ENCODE peak calls at places on chromosomes 6 and 20, in ten cellular contexts. H is transverse colon, L is OCI-LY7, S is upper lobe of left lung, J is WTC11, P is hepatocyte, V is AG10803, T is heart right ventricle, G is A549, I is kidney epithelial cell. O is an unnamed sample.
A peak's percentile ranks its signal among the peaks of the same experiment; 100 is the strongest.

GRCh38 chr6:54014440-54014839 is 96.8 kb upstream of the MLIP start:
- DNase-seq in T (no peak), V (no peak), L (no peak), G (no peak), S (no peak), J (no peak), H (no peak), P (no peak), I (no peak), O (no peak)

GRCh38 chr6:89970609-89971337 is 76.5 kb downstream of the GJA10 start:
- DNase-seq in G (peak; percentile 12), L (no peak), I (no peak), H (no peak), J (peak; percentile 24), T (peak; percentile 48), V (peak; percentile 58), P (peak; percentile 79), S (no peak), O (no peak)

GRCh38 chr6:28497893-28498292 is 17.7 kb downstream of the GPX6 start:
- DNase-seq in S (no peak), I (no peak), J (no peak), G (no peak), P (no peak), H (no peak), T (no peak), L (no peak), V (no peak), O (no peak)

GRCh38 chr6:41066867-41067304 is 5.3 kb downstream of the OARD1 start:
- DNase-seq in V (peak; percentile 87), H (peak; percentile 83), T (peak; percentile 69), G (peak; percentile 10), S (no peak), P (peak; percentile 90), I (peak; percentile 54), L (peak; percentile 74), J (peak; percentile 66), O (no peak)

GRCh38 chr20:23350855-23351838 is 556 bp downstream of the NXT1 start:
- DNase-seq in P (peak; percentile 67), G (peak; percentile 44), L (peak; percentile 62), J (peak; percentile 61), H (peak; percentile 58), I (no peak), S (no peak), T (peak; percentile 43), V (peak; percentile 23), O (no peak)

GRCh38 chr20:44104807-44105517 is 82.0 kb downstream of the JPH2 start:
- DNase-seq in I (no peak), S (no peak), L (no peak), T (no peak), J (no peak), P (peak; percentile 66), H (no peak), V (peak; percentile 55), G (no peak), O (no peak)

GRCh38 chr20:45822863-45823262 is 4.2 kb downstream of the TNNC2 start:
- DNase-seq in G (no peak), P (no peak), V (peak; percentile 27), I (no peak), T (no peak), S (peak; percentile 86), J (no peak), H (peak; percentile 64), L (no peak), O (no peak)

GRCh38 chr20:21129861-21130260 is 4.0 kb downstream of the KIZ start:
- DNase-seq in L (no peak), S (no peak), P (no peak), J (no peak), G (no peak), T (no peak), V (no peak), I (no peak), H (no peak), O (no peak)

DNA sequence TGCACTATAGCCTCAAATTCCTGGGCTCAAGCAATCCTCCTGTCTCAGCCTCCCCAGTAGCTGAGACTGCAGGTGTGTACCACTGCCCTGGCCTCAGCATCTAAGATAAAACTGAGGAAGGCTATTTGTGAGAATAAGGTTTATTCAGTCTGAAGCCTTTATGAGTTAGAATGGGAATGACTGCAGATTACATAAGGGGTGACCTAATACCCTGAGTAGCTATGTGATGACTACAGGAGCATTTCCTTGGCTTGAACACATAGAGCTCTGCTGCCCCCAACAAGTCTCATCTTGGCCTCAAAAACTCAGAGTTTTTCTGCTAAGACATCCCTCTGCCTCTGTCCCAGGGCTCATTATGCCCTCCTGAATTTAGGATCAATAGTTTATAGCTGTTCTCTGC is 7.6 kb downstream of the GSS start:
- DNase-seq in L (no peak), J (no peak), G (no peak), I (no peak), S (no peak), V (peak; percentile 87), P (no peak), T (no peak), H (no peak), O (no peak)
- TF ChIP-seq CTCF in L (no peak), J (no peak), G (no peak), I (no peak), S (no peak), V (peak; percentile 41), P (no peak), T (no peak), H (no peak), O (no peak)

GRCh38 chr6:127586372-127586771 is 9.4 kb downstream of the C6orf58 start:
- DNase-seq in V (no peak), S (no peak), L (no peak), J (peak; percentile 35), I (no peak), G (no peak), H (no peak), T (no peak), P (peak; percentile 8), O (no peak)

GRCh38 chr6:127581576-127581975 is 4.6 kb downstream of the C6orf58 start:
- DNase-seq in J (no peak), P (no peak), I (no peak), S (no peak), T (no peak), V (no peak), G (no peak), L (no peak), H (no peak), O (no peak)

GRCh38 chr6:127582777-127583462 is 5.9 kb downstream of the C6orf58 start:
- DNase-seq in L (no peak), V (peak; percentile 42), S (no peak), H (no peak), T (no peak), J (no peak), G (peak; percentile 22), I (peak; percentile 45), P (no peak), O (no peak)

GRCh38 chr6:127587875-127588274 is 10.9 kb downstream of the C6orf58 start:
- DNase-seq in T (no peak), P (no peak), V (no peak), J (no peak), I (no peak), L (no peak), G (no peak), S (no peak), H (no peak), O (no peak)

DNA sequence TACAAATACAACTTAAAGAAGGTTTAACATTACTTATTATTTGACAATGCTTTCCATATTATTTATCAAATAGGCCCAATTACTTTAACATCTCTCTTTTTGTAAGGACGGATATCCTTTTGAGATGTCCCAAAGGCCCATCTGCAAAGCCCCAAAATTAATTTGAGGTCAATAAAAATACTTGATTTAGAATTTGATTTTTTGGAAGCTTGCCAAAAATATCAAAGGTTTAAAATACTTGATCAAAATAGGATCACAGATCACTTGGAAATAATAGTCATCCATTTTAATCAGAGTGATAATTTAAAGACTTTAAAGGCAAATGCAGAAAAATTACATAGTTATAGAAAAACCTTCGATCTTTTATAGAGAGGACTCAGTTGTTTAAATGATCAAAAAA is 8.1 kb downstream of the C6orf58 start:
- DNase-seq in H (no peak), I (no peak), P (no peak), G (no peak), T (no peak), S (no peak), V (no peak), J (no peak), L (no peak), O (no peak)
- TF ChIP-seq CTCF in H (no peak), I (no peak), P (no peak), G (no peak), T (no peak), S (no peak), V (no peak), J (no peak), L (no peak), O (no peak)

GRCh38 chr6:169931223-169931760 is 179.9 kb downstream of the ERMARD start:
- DNase-seq in L (no peak), S (peak; percentile 50), I (no peak), J (no peak), V (no peak), G (no peak), P (no peak), H (no peak), T (no peak), O (no peak)

GRCh38 chr6:169933251-169933821 is 181.9 kb downstream of the ERMARD start:
- DNase-seq in J (no peak), S (peak; percentile 18), T (no peak), V (no peak), H (peak; percentile 23), P (no peak), L (no peak), G (no peak), I (no peak), O (no peak)

GRCh38 chr6:169933839-169934698 is 182.6 kb downstream of the ERMARD start:
- DNase-seq in H (peak; percentile 55), V (peak; percentile 42), G (no peak), L (no peak), S (peak; percentile 87), T (peak; percentile 54), P (no peak), J (no peak), I (no peak), O (no peak)

GRCh38 chr6:169932491-169932890 is 181.1 kb downstream of the ERMARD start:
- DNase-seq in P (no peak), G (no peak), J (no peak), L (no peak), I (no peak), H (no peak), V (no peak), T (no peak), S (peak; percentile 70), O (no peak)

DNA sequence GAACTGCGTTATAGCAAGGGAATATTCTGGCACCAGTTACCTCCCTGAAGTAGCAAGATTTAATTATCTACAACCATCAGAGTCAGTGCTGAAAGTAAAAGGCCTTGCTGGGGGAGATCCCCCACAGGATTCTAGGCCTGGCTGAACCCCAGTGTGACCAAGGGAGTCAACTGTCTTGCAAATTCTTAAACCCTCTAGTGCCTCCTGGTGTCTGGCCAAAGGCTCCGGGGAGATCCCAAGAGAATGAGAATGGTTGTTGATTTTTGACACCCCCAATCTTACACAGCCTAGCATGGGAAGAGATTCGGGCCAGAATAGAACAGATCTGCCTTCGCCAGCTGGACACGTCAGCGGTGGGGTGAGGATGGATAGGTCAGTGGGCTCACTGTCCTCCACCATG is 179.4 kb downstream of the ERMARD start:
- DNase-seq in I (no peak), L (no peak), T (no peak), P (no peak), H (no peak), V (no peak), G (no peak), S (no peak), J (no peak), O (no peak)
- TF ChIP-seq CTCF in I (peak; percentile 4), L (peak; percentile 44), T (peak; percentile 12), P (no peak), H (no peak), V (no peak), G (no peak), S (no peak), J (no peak), O (no peak)

DNA sequence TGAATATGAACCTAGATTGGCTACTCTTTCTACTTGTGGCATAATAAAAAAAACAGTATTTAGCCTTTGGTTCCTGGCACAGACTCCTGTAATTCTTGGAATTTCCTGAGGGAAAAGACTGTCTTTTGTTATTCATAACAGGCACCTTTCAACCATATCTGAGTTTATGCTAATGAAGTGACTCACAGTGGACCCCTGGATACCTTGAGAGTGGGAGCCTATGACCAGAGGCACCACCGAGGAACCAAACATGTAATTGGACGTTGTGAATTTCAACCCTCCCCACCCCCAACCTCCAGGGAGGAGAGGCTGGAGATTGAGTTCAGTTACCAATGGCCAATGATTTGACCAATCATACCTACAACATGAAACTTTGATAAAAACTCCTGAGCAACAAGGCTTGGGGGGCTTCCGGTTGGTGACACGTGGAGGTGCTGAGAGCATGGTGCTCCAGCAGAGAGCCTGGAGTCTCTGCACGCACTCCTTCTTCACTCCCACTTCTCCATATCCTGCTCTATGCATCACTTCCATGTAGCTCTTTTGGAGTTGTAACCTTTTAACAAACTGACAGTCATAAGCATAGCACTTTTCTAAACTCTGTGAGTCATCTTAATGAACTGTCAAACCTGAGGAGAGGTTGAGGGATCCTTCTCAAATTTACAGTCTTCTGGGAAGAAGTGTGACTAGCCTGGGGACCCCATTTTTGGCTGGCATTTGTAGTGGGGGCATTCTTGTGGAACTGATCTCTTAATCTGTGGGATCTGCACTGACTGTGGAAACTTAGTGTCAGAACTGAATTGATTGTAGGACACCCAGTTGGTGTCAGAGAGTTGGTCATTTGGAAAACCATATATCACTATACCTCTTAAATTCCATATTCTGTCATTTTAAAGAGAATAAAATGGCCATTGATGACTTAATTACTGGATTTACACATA is 48.6 kb downstream of the LAMA4 start:
- DNase-seq in P (no peak), J (no peak), L (no peak), S (no peak), V (peak; percentile 59), I (no peak), T (no peak), G (no peak), H (no peak), O (no peak)
- TF ChIP-seq CTCF in P (no peak), J (no peak), L (no peak), S (no peak), V (no peak), I (no peak), T (no peak), G (no peak), H (no peak), O (no peak)